ENCODE peak calls at places on chromosomes 1 and 21, in nine cellular contexts. F is body of pancreas; M is CD4-positive, alpha-beta T cell; Y is dorsolateral prefrontal cortex; J is kidney; N is endothelial cell of umbilical vein; E is lower leg skin; T is uterus; B is choroid plexus epithelial cell. R is an unnamed sample.

GRCh38 chr1:22527555-22528296 is 35.6 kb upstream of the EPHA8 start:
- DNase-seq in B (peak), J (no peak), Y (no peak), T (no peak), E (no peak), F (peak), M (no peak), N (no peak), R (peak)

GRCh38 chr1:42290130-42290529 is 44.9 kb downstream of the FOXJ3 start:
- DNase-seq in B (no peak), Y (no peak), E (no peak), F (no peak), N (no peak), M (no peak), J (no peak), T (no peak), R (no peak)

GRCh38 chr1:151372411-151372934 is at the start of gene SELENBP1:
- DNase-seq in M (no peak), E (peak), J (peak), Y (peak), T (peak), N (peak), B (peak), F (peak), R (no peak)

GRCh38 chr1:193312432-193312831 is 126.0 kb upstream of the B3GALT2 start:
- DNase-seq in T (no peak), F (no peak), Y (no peak), M (no peak), B (no peak), N (no peak), E (no peak), J (no peak), R (no peak)

GRCh38 chr1:36134805-36135339 is 9.8 kb upstream of the COL8A2 start:
- DNase-seq in B (peak), N (peak), J (no peak), T (peak), Y (peak), M (no peak), F (peak), E (peak), R (peak)

GRCh38 chr1:11790880-11791715 is 14.7 kb downstream of the MTHFR start:
- DNase-seq in N (peak), E (peak), B (peak), Y (peak), M (no peak), T (peak), F (peak), J (peak), R (no peak)

GRCh38 chr1:22814176-22815042 is 103.8 kb downstream of the EPHB2 start:
- DNase-seq in N (no peak), F (peak), B (no peak), J (peak), T (peak), Y (peak), M (no peak), E (no peak), R (no peak)

GRCh38 chr21:25563399-25564116 is 43.7 kb downstream of the MRPL39 start:
- DNase-seq in F (no peak), T (no peak), N (peak), E (no peak), B (no peak), Y (no peak), J (no peak), M (no peak), R (no peak)

GRCh38 chr1:5707566-5708178 is 284.6 kb downstream of the NPHP4 start:
- DNase-seq in J (peak), M (no peak), E (no peak), T (no peak), F (no peak), Y (peak), N (no peak), B (no peak), R (no peak)

GRCh38 chr1:25870614-25871013 is 4.9 kb downstream of the PAQR7 start:
- DNase-seq in F (no peak), J (no peak), B (no peak), N (no peak), Y (no peak), E (no peak), T (no peak), M (no peak), R (no peak)

GRCh38 chr1:44433209-44433608 is 28.2 kb downstream of the RNF220 start:
- DNase-seq in N (peak), B (peak), M (no peak), F (no peak), J (no peak), E (no peak), Y (no peak), T (no peak), R (no peak)

GRCh38 chr1:29984544-29985375 is 738.6 kb downstream of the MATN1 start:
- DNase-seq in F (peak), T (no peak), M (no peak), E (no peak), B (no peak), N (no peak), Y (no peak), J (no peak), R (no peak)

GRCh38 chr21:35204850-35205564 is 155.9 kb upstream of the RUNX1 start:
- DNase-seq in Y (peak), J (peak), B (peak), M (no peak), E (peak), N (peak), T (peak), F (peak), R (no peak)

GRCh38 chr21:35324372-35325220 is 275.5 kb upstream of the RUNX1 start:
- DNase-seq in T (no peak), F (peak), B (peak), Y (no peak), M (no peak), E (no peak), J (no peak), N (no peak), R (no peak)

GRCh38 chr21:42258150-42258884 is 39.4 kb downstream of the ABCG1 start:
- DNase-seq in F (peak), J (peak), B (peak), T (peak), E (no peak), Y (peak), M (peak), N (peak), R (peak)

GRCh38 chr1:221172836-221173235 is 293.6 kb downstream of the HLX start:
- DNase-seq in F (no peak), B (no peak), T (no peak), E (no peak), J (no peak), Y (no peak), N (no peak), M (no peak), R (no peak)

GRCh38 chr21:35046880-35047229 is 2.2 kb downstream of the RUNX1 start:
- DNase-seq in Y (no peak), J (no peak), E (no peak), B (peak), M (no peak), F (no peak), T (no peak), N (no peak), R (no peak)

GRCh38 chr1:201937624-201938212 is 8.6 kb downstream of the LMOD1 start:
- DNase-seq in J (no peak), N (peak), E (no peak), T (no peak), Y (no peak), B (peak), M (no peak), F (no peak), R (no peak)

GRCh38 chr1:62826892-62827291 is 43.0 kb downstream of the ATG4C start:
- DNase-seq in T (no peak), F (no peak), J (no peak), Y (no peak), B (no peak), N (peak), E (no peak), M (no peak), R (no peak)

GRCh38 chr1:157377216-157377821 is 175.0 kb downstream of the FCRL5 start:
- DNase-seq in N (peak), T (no peak), M (no peak), F (peak), E (no peak), Y (no peak), J (no peak), B (peak), R (no peak)

GRCh38 chr1:197144570-197145325 is 1.7 kb downstream of the ASPM start:
- DNase-seq in Y (no peak), J (no peak), B (peak), N (peak), M (no peak), F (no peak), E (no peak), T (no peak), R (no peak)

GRCh38 chr21:28587748-28588147 is 404.9 kb downstream of the LTN1 start:
- DNase-seq in Y (no peak), N (no peak), J (no peak), T (no peak), B (no peak), E (no peak), M (no peak), F (no peak), R (no peak)

GRCh38 chr1:234675561-234675960 is 65.6 kb upstream of the IRF2BP2 start:
- DNase-seq in T (no peak), N (no peak), M (no peak), F (no peak), Y (no peak), J (no peak), E (no peak), B (no peak), R (peak)

GRCh38 chr1:97042551-97042950 is 321.0 kb downstream of the PTBP2 start:
- DNase-seq in Y (no peak), N (no peak), T (no peak), E (no peak), F (no peak), M (no peak), J (no peak), B (peak), R (no peak)

GRCh38 chr1:37478451-37478871 is 4.1 kb downstream of the ZC3H12A start:
- DNase-seq in T (no peak), Y (no peak), J (no peak), E (no peak), M (peak), F (no peak), N (no peak), B (peak), R (no peak)

GRCh38 chr1:29985376-29985945 is 737.9 kb downstream of the MATN1 start:
- DNase-seq in M (no peak), Y (no peak), J (no peak), T (no peak), B (no peak), F (no peak), N (no peak), E (no peak), R (no peak)

GRCh38 chr1:182990413-182991144 is 32.6 kb upstream of the LAMC1 start:
- DNase-seq in F (no peak), B (peak), M (no peak), Y (no peak), N (peak), T (no peak), E (no peak), J (no peak), R (no peak)

GRCh38 chr1:53644909-53645689 is 93.9 kb downstream of the GLIS1 start:
- DNase-seq in J (peak), E (no peak), F (no peak), B (peak), Y (no peak), T (peak), N (no peak), M (no peak), R (no peak)

GRCh38 chr1:83530506-83530905 is 468.4 kb downstream of the TTLL7 start:
- DNase-seq in E (no peak), Y (no peak), F (no peak), M (no peak), N (no peak), T (no peak), B (no peak), J (no peak), R (no peak)

GRCh38 chr1:6016191-6016865 is 24.1 kb upstream of the NPHP4 start:
- DNase-seq in E (peak), M (no peak), B (peak), N (no peak), Y (peak), J (peak), T (no peak), F (no peak), R (no peak)

GRCh38 chr1:42186172-42186571 is 21.6 kb upstream of the GUCA2A start:
- DNase-seq in B (peak), Y (no peak), N (peak), J (no peak), E (no peak), T (no peak), F (no peak), M (no peak), R (no peak)

GRCh38 chr21:45624356-45624854 is 19.1 kb upstream of the PCBP3 start:
- DNase-seq in J (no peak), T (no peak), N (no peak), E (no peak), B (no peak), Y (no peak), F (no peak), M (no peak), R (no peak)

GRCh38 chr1:171434717-171435346 is 50.5 kb upstream of the PRRC2C start:
- DNase-seq in M (no peak), F (peak), N (peak), J (no peak), B (peak), T (peak), Y (no peak), E (peak), R (no peak)

DNA sequence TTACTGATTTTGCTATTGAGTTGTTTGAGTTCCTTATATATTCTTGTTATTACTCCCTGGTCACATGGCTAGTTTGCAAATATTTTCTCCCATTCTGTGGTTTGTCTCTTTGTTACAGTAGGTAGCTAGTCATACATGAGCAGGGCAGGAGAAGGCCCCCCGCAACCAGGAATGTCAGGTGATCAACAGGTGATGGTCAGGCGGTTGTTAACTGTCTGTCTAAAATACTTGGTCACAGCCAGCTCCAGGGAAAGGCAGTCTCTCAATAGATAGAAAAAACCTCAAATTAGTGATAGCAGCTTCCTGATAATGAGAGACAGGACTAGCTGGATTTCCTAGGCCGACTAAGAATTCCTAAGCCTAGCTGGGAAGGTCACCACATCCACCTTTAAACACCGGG is 217.9 kb downstream of the RHOU start:
- DNase-seq in B (no peak), F (no peak), Y (no peak), J (no peak), M (no peak), E (no peak), N (no peak), T (no peak), R (no peak)
- TF ChIP-seq CTCF in B (no peak), F (no peak), Y (no peak), J (no peak), M (no peak), E (no peak), N (no peak), T (no peak), R (no peak)

GRCh38 chr1:109598655-109599054 is 20.8 kb downstream of the GNAT2 start:
- DNase-seq in T (no peak), B (peak), F (no peak), M (no peak), N (no peak), E (no peak), J (no peak), Y (no peak), R (no peak)
- TF ChIP-seq CTCF in T (no peak), B (peak), F (no peak), M (no peak), N (peak), E (no peak), J (no peak), Y (no peak), R (peak)

GRCh38 chr1:38964140-38964548 is 22.5 kb upstream of the RHBDL2 start:
- DNase-seq in T (no peak), N (no peak), F (no peak), M (no peak), E (no peak), B (no peak), J (no peak), Y (peak), R (no peak)
- TF ChIP-seq CTCF in T (no peak), N (no peak), F (no peak), M (no peak), E (no peak), B (no peak), J (no peak), Y (no peak), R (no peak)

GRCh38 chr21:16002872-16003466 is 273.2 kb downstream of the USP25 start:
- DNase-seq in M (no peak), N (peak), F (no peak), Y (no peak), T (no peak), B (peak), E (no peak), J (no peak), R (no peak)
- TF ChIP-seq CTCF in M (no peak), N (peak), F (no peak), Y (peak), T (peak), B (peak), E (no peak), J (peak), R (peak)

GRCh38 chr1:184563308-184563707 is 176.5 kb downstream of the C1orf21 start:
- DNase-seq in J (no peak), M (no peak), N (peak), E (no peak), T (no peak), Y (no peak), F (no peak), B (peak), R (no peak)
- TF ChIP-seq CTCF in J (peak), M (no peak), N (peak), E (no peak), T (peak), Y (peak), F (peak), B (peak), R (peak)

GRCh38 chr21:36606292-36606982 is 92.5 kb upstream of the SIM2 start:
- DNase-seq in J (no peak), F (no peak), M (no peak), Y (peak), E (no peak), T (no peak), B (no peak), N (no peak), R (no peak)
- TF ChIP-seq CTCF in J (no peak), F (no peak), M (no peak), Y (no peak), E (no peak), T (no peak), B (no peak), N (no peak), R (no peak)

DNA sequence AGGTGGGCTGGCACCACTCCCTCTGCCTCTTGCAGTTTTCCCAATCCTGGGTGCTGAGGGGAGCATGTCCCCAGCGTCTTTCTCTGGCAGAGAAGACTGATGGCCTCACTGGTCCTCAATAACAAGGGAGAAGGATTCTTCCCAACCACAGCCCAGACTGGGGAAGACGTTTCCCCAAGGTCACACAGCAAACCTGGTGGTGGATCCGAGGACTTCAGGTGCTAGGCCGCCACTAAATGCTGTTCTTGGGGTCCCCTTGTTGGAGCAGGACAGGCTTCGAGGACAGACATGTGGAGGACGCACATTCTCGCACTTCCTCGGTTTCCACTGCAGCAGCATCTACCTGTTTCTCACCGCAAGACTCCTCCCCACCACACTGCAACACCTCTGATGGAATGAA is 30.9 kb upstream of the PAX7 start:
- DNase-seq in J (no peak), T (no peak), E (no peak), F (no peak), B (no peak), Y (no peak), N (no peak), M (no peak), R (no peak)
- TF ChIP-seq CTCF in J (no peak), T (no peak), E (no peak), F (no peak), B (peak), Y (no peak), N (no peak), M (no peak), R (no peak)

GRCh38 chr1:27109103-27109822 is 45.7 kb downstream of the SLC9A1 start:
- DNase-seq in N (no peak), T (no peak), E (no peak), M (no peak), Y (no peak), J (no peak), F (no peak), B (peak), R (no peak)
- TF ChIP-seq CTCF in N (peak), T (no peak), E (no peak), M (no peak), Y (no peak), J (no peak), F (peak), B (peak), R (peak)

GRCh38 chr1:85463666-85464496 is 1.1 kb downstream of the DDAH1 start:
- DNase-seq in Y (no peak), F (no peak), J (peak), M (no peak), T (no peak), B (no peak), E (no peak), N (no peak), R (no peak)
- TF ChIP-seq CTCF in Y (no peak), F (no peak), J (no peak), M (no peak), T (no peak), B (peak), E (no peak), N (no peak), R (no peak)

GRCh38 chr1:31501505-31501904 is 74.8 kb upstream of the TINAGL1 start:
- DNase-seq in F (no peak), Y (no peak), M (no peak), N (no peak), B (no peak), J (no peak), T (no peak), E (no peak), R (no peak)
- TF ChIP-seq CTCF in F (no peak), Y (no peak), M (no peak), N (no peak), B (peak), J (no peak), T (no peak), E (no peak), R (no peak)

R was measured in D721Med.